ENCODE peak calls at places on chromosomes 16 and 17, in four cellular contexts. J is BJ, K is GM06990, W is HFF-Myc. H is an unnamed sample.

GRCh38 chr17:61393550-61393903 is 6.1 kb upstream of the TBX2 start:
- DNase-seq in J (no peak), K (no peak), W (no peak), H (no peak)

GRCh38 chr16:4947722-4948503 is 10.2 kb upstream of the SEC14L5 start:
- DNase-seq in W (no peak), K (no peak), J (no peak), H (no peak)

GRCh38 chr17:66982011-66982508 is 17.6 kb downstream of the CACNG4 start:
- DNase-seq in K (no peak), W (peak), J (peak), H (no peak)

GRCh38 chr17:78862073-78863023 is 21.7 kb upstream of the USP36 start:
- DNase-seq in W (peak), J (peak), K (no peak), H (peak)

GRCh38 chr16:85888405-85889331 is 10.3 kb upstream of the IRF8 start:
- DNase-seq in K (peak), J (peak), W (peak), H (peak)

GRCh38 chr17:78965369-78965982 is 14.2 kb downstream of the LGALS3BP start:
- DNase-seq in W (no peak), J (no peak), K (no peak), H (no peak)

GRCh38 chr17:80948091-80948960 is 43.3 kb upstream of the CHMP6 start:
- DNase-seq in K (peak), W (no peak), J (no peak), H (no peak)

GRCh38 chr17:44219636-44220210 is at the start of gene UBTF:
- DNase-seq in W (no peak), K (peak), J (no peak), H (no peak)

GRCh38 chr17:79977711-79978544 is 57.7 kb downstream of the TBC1D16 start:
- DNase-seq in W (no peak), K (no peak), J (no peak), H (no peak)

GRCh38 chr16:23406546-23407240 is 46.3 kb downstream of the COG7 start:
- DNase-seq in W (no peak), K (no peak), J (no peak), H (no peak)

GRCh38 chr17:633133-633532 is 81.5 kb downstream of the VPS53 start:
- DNase-seq in W (no peak), J (peak), K (no peak), H (no peak)

GRCh38 chr17:81164464-81165245 is 652 bp upstream of the PVALEF start:
- DNase-seq in K (no peak), W (no peak), J (no peak), H (no peak)

GRCh38 chr16:87464691-87465300 is 28.0 kb downstream of the ZCCHC14 start:
- DNase-seq in K (no peak), J (peak), W (peak), H (peak)

GRCh38 chr16:85361441-85362118 is 249.3 kb upstream of the CIBAR2 start:
- DNase-seq in J (no peak), K (no peak), W (no peak), H (no peak)

GRCh38 chr16:89549007-89549700 is 11.3 kb upstream of the RPL13 start:
- DNase-seq in J (no peak), K (no peak), W (no peak), H (no peak)

GRCh38 chr17:47265983-47266541 is 12.4 kb downstream of the ITGB3 start:
- DNase-seq in W (no peak), J (no peak), K (no peak), H (no peak)

GRCh38 chr17:5592382-5592781 is 8.1 kb upstream of the NLRP1 start:
- DNase-seq in J (no peak), W (peak), K (no peak), H (no peak)
- TF ChIP-seq CTCF in J (peak), W (peak), K (peak), H (peak)

GRCh38 chr16:180921-181667 is 835 bp downstream of the HBQ1 start:
- DNase-seq in K (peak), J (no peak), W (no peak), H (no peak)
- H3K4me3 ChIP-seq in K (no peak), J (peak), W (peak), H (peak)

GRCh38 chr17:68383120-68383442 is 74.2 kb downstream of the WIPI1 start:
- DNase-seq in K (no peak), J (no peak), W (no peak), H (no peak)

GRCh38 chr17:68385490-68386215 is 71.6 kb downstream of the WIPI1 start:
- DNase-seq in J (no peak), W (no peak), K (no peak), H (no peak)

GRCh38 chr17:68382582-68383085 is 74.7 kb downstream of the WIPI1 start:
- DNase-seq in W (no peak), K (no peak), J (no peak), H (no peak)

GRCh38 chr17:68384941-68385340 is 72.4 kb downstream of the WIPI1 start:
- DNase-seq in K (no peak), J (no peak), W (no peak), H (no peak)

GRCh38 chr17:68383443-68384321 is 73.6 kb downstream of the WIPI1 start:
- DNase-seq in J (peak), K (no peak), W (peak), H (peak)
- TF ChIP-seq CTCF in J (no peak), K (no peak), W (no peak), H (no peak)

GRCh38 chr16:48193846-48194245 is 38.1 kb upstream of the ABCC12 start:
- DNase-seq in K (no peak), W (no peak), J (no peak), H (no peak)

GRCh38 chr16:48184681-48185080 is 28.9 kb upstream of the ABCC12 start:
- DNase-seq in K (no peak), W (no peak), J (no peak), H (no peak)

GRCh38 chr16:48182979-48183537 is 27.3 kb upstream of the ABCC12 start:
- DNase-seq in K (peak), J (no peak), W (no peak), H (no peak)

GRCh38 chr16:48188449-48189102 is 32.8 kb upstream of the ABCC12 start:
- DNase-seq in W (no peak), K (peak), J (no peak), H (peak)
- H3K4me3 ChIP-seq in W (no peak), K (no peak), J (no peak), H (no peak)

GRCh38 chr17:38349097-38349904 is 2.3 kb upstream of the SOCS7 start:
- DNase-seq in W (peak), J (no peak), K (peak), H (no peak)
- TF ChIP-seq CTCF in W (peak), J (peak), K (peak), H (peak)

DNA sequence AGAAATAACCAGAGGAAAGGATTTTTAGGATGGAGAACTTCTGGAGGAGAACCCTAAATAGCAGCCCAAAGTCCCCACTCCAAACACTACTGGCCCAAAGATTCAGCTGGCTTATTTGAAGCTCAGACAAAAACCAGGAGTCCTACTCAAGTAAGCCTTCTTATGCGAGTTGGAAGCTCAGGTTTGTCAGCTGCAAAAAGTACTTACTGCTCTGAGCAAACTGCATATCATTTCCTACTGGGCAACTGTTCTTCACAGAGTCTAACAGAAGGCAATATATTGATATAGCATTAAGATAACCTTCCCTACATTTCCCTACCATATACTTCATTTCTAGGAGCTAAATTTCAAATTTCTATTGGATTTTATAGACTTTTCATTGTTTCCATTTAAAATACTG is 76.1 kb upstream of the CORO6 start:
- DNase-seq in K (no peak), W (no peak), J (no peak), H (no peak)
- H3K4me3 ChIP-seq in K (no peak), W (no peak), J (no peak), H (no peak)

DNA sequence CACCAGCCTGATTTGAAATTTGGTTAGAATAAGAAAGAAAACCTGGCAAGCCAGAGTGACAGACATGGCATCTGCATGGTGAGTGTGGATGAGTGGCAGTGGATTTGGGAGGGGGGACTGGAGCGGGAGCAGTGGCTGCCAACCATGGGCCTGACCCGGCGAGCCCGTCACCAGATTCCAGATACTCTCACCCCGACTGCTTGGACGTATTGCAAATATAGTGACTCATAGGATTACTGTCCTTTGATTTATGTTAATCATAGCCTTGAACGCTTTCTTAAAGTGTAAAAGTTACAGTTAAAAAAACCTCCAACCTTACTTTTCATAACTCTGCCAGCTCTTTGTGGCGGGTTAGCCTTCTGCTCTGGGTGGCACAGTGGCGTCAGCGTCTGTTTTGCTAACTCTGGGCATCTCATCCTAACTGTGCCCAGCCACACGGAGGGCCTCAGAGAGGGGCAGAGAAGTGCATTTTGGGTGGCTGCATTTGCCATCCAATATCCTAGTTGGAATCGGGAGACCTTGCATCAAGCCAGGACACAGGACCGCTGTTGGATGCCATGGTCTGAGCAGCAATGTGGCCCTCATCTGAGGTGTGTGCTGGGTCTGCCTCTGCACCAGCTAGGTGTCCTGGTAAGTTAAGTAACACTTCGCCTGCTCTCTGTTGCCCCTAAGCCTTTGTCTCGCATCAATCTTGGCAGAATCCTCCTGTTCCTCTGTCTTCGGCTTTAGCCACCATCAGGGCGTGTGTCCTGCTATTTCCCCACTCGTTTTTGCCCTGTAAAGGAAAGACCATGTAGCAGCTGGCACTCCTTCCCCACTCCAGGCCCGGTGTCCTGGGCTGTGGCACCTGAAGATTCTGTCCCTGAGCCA is 26.6 kb upstream of the FOXK2 start:
- DNase-seq in J (no peak), K (no peak), W (no peak), H (no peak)
- TF ChIP-seq CTCF in J (no peak), K (no peak), W (no peak), H (no peak)

GRCh38 chr16:11501583-11502138 is 85.1 kb downstream of the LITAF start:
- DNase-seq in J (no peak), K (no peak), W (no peak), H (no peak)

GRCh38 chr16:11499295-11500089 is 87.2 kb downstream of the LITAF start:
- DNase-seq in J (no peak), W (no peak), K (no peak), H (no peak)

GRCh38 chr16:11500720-11501346 is 85.9 kb downstream of the LITAF start:
- DNase-seq in W (no peak), J (no peak), K (no peak), H (no peak)

GRCh38 chr16:11503566-11503965 is 83.2 kb downstream of the LITAF start:
- DNase-seq in J (no peak), W (no peak), K (no peak), H (no peak)

GRCh38 chr16:11502239-11502638 is 84.5 kb downstream of the LITAF start:
- DNase-seq in K (no peak), W (no peak), J (no peak), H (no peak)
- H3K4me3 ChIP-seq in K (no peak), W (no peak), J (no peak), H (no peak)

H was measured in epithelial cell of proximal tubule.